ENCODE peak calls at places on chromosomes 1 and 21, in nine cellular contexts. One of them, this sample, is unnamed.

GRCh38 chr21:32578107-32578691 is 7.1 kb downstream of the TCP10L start:
- DNase-seq in tibial nerve: no peak
- DNase-seq in lower lobe of right lung: no peak
- DNase-seq in HepG2: no peak
- DNase-seq in colonic mucosa: peak; percentile 36
- DNase-seq in cardiac muscle cell: peak; percentile 11
- DNase-seq in thyroid gland: no peak
- DNase-seq in left lung: no peak
- DNase-seq in stomach: no peak
- DNase-seq in this sample: no peak

GRCh38 chr1:202982715-202983435 is 15.8 kb upstream of the CYB5R1 start:
- DNase-seq in lower lobe of right lung: no peak
- DNase-seq in thyroid gland: no peak
- DNase-seq in HepG2: no peak
- DNase-seq in cardiac muscle cell: no peak
- DNase-seq in stomach: no peak
- DNase-seq in tibial nerve: no peak
- DNase-seq in colonic mucosa: no peak
- DNase-seq in left lung: no peak
- DNase-seq in this sample: no peak

GRCh38 chr21:28705616-28706015 is 287.1 kb downstream of the LTN1 start:
- DNase-seq in stomach: no peak
- DNase-seq in tibial nerve: no peak
- DNase-seq in cardiac muscle cell: no peak
- DNase-seq in colonic mucosa: no peak
- DNase-seq in left lung: no peak
- DNase-seq in HepG2: no peak
- DNase-seq in lower lobe of right lung: no peak
- DNase-seq in thyroid gland: no peak
- DNase-seq in this sample: no peak

GRCh38 chr1:76944942-76945341 is 77.7 kb downstream of the ST6GALNAC5 start:
- DNase-seq in left lung: no peak
- DNase-seq in tibial nerve: no peak
- DNase-seq in thyroid gland: no peak
- DNase-seq in colonic mucosa: no peak
- DNase-seq in lower lobe of right lung: no peak
- DNase-seq in cardiac muscle cell: no peak
- DNase-seq in HepG2: no peak
- DNase-seq in stomach: no peak
- DNase-seq in this sample: no peak

GRCh38 chr1:20143318-20143717 is 4.2 kb downstream of the PLA2G2F start:
- DNase-seq in cardiac muscle cell: no peak
- DNase-seq in thyroid gland: no peak
- DNase-seq in left lung: no peak
- DNase-seq in HepG2: no peak
- DNase-seq in colonic mucosa: no peak
- DNase-seq in lower lobe of right lung: peak; percentile 28
- DNase-seq in tibial nerve: no peak
- DNase-seq in stomach: no peak
- DNase-seq in this sample: no peak

GRCh38 chr1:1627842-1628655 is 3.9 kb upstream of the MMP23B start:
- DNase-seq in left lung: peak; percentile 72
- DNase-seq in lower lobe of right lung: peak; percentile 48
- DNase-seq in stomach: no peak
- DNase-seq in HepG2: no peak
- DNase-seq in colonic mucosa: no peak
- DNase-seq in cardiac muscle cell: no peak
- DNase-seq in thyroid gland: no peak
- DNase-seq in tibial nerve: no peak
- DNase-seq in this sample: peak; percentile 52

GRCh38 chr1:83698644-83699043 is 300.3 kb downstream of the TTLL7 start:
- DNase-seq in HepG2: no peak
- DNase-seq in cardiac muscle cell: no peak
- DNase-seq in colonic mucosa: no peak
- DNase-seq in stomach: no peak
- DNase-seq in thyroid gland: no peak
- DNase-seq in lower lobe of right lung: no peak
- DNase-seq in tibial nerve: no peak
- DNase-seq in left lung: no peak
- DNase-seq in this sample: no peak

GRCh38 chr1:207058878-207059867 is 6.1 kb downstream of the PFKFB2 start:
- DNase-seq in cardiac muscle cell: no peak
- DNase-seq in left lung: no peak
- DNase-seq in stomach: no peak
- DNase-seq in lower lobe of right lung: no peak
- DNase-seq in colonic mucosa: no peak
- DNase-seq in HepG2: no peak
- DNase-seq in tibial nerve: no peak
- DNase-seq in thyroid gland: peak; percentile 72
- DNase-seq in this sample: no peak

GRCh38 chr1:93448292-93448982 is 519 bp downstream of the FNBP1L start:
- DNase-seq in colonic mucosa: peak; percentile 81
- DNase-seq in stomach: peak; percentile 56
- DNase-seq in cardiac muscle cell: peak; percentile 53
- DNase-seq in left lung: peak; percentile 85
- DNase-seq in lower lobe of right lung: peak; percentile 62
- DNase-seq in HepG2: peak; percentile 26
- DNase-seq in thyroid gland: peak; percentile 70
- DNase-seq in tibial nerve: no peak
- DNase-seq in this sample: peak; percentile 52

GRCh38 chr1:226882631-226883409 is 12.4 kb downstream of the PSEN2 start:
- DNase-seq in colonic mucosa: no peak
- DNase-seq in left lung: no peak
- DNase-seq in thyroid gland: peak; percentile 14
- DNase-seq in stomach: no peak
- DNase-seq in lower lobe of right lung: no peak
- DNase-seq in cardiac muscle cell: no peak
- DNase-seq in HepG2: no peak
- DNase-seq in tibial nerve: no peak
- DNase-seq in this sample: no peak

GRCh38 chr21:41506526-41507520 is 1.1 kb downstream of the TMPRSS2 start:
- DNase-seq in colonic mucosa: peak; percentile 73
- DNase-seq in cardiac muscle cell: peak; percentile 27
- DNase-seq in left lung: peak; percentile 84
- DNase-seq in stomach: peak; percentile 75
- DNase-seq in lower lobe of right lung: peak; percentile 68
- DNase-seq in HepG2: no peak
- DNase-seq in tibial nerve: no peak
- DNase-seq in thyroid gland: peak; percentile 86
- DNase-seq in this sample: no peak

GRCh38 chr1:14539953-14540563 is 58.4 kb upstream of the KAZN start:
- DNase-seq in HepG2: no peak
- DNase-seq in lower lobe of right lung: no peak
- DNase-seq in cardiac muscle cell: no peak
- DNase-seq in thyroid gland: no peak
- DNase-seq in left lung: no peak
- DNase-seq in colonic mucosa: no peak
- DNase-seq in stomach: no peak
- DNase-seq in tibial nerve: no peak
- DNase-seq in this sample: no peak

GRCh38 chr1:227390525-227390924 is 72.2 kb upstream of the CDC42BPA start:
- DNase-seq in lower lobe of right lung: no peak
- DNase-seq in colonic mucosa: no peak
- DNase-seq in cardiac muscle cell: no peak
- DNase-seq in stomach: no peak
- DNase-seq in HepG2: no peak
- DNase-seq in left lung: no peak
- DNase-seq in thyroid gland: no peak
- DNase-seq in tibial nerve: no peak
- DNase-seq in this sample: no peak

DNA sequence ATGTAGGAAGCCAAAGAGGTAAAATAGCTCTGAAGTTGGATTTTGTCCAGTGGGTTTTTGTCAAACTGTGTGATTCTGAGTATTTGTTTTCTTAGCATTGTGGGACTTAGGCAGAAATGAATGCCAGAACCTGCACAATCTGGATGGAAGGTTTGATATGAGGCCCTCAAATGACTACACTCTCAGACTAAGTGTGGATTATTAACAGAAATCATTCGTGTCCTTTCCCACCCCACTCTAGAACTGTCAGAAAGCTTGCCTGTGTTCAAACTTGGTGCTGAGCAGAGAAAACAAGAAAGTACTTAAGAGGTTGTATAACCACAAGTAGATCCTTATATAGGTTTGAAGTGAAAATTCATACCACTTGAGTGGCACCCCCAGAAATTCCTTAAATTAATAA is 88.5 kb downstream of the WDR3 start:
- DNase-seq in cardiac muscle cell: no peak
- DNase-seq in stomach: no peak
- DNase-seq in left lung: no peak
- DNase-seq in tibial nerve: no peak
- DNase-seq in thyroid gland: no peak
- DNase-seq in lower lobe of right lung: no peak
- DNase-seq in colonic mucosa: no peak
- DNase-seq in HepG2: no peak
- DNase-seq in this sample: no peak
- H3K27ac ChIP-seq in cardiac muscle cell: no peak overlapping the region
- H3K27ac ChIP-seq in stomach: no peak overlapping the region
- H3K27ac ChIP-seq in left lung: no peak overlapping the region
- H3K27ac ChIP-seq in tibial nerve: no peak overlapping the region
- H3K27ac ChIP-seq in thyroid gland: no peak overlapping the region
- H3K27ac ChIP-seq in lower lobe of right lung: no peak overlapping the region
- H3K27ac ChIP-seq in colonic mucosa: no peak overlapping the region
- H3K27ac ChIP-seq in HepG2: no peak overlapping the region
- H3K27ac ChIP-seq in this sample: no peak overlapping the region

GRCh38 chr1:56377407-56377806 is 202.0 kb downstream of the PLPP3 start:
- DNase-seq in colonic mucosa: no peak
- DNase-seq in thyroid gland: no peak
- DNase-seq in tibial nerve: no peak
- DNase-seq in cardiac muscle cell: no peak
- DNase-seq in left lung: no peak
- DNase-seq in lower lobe of right lung: no peak
- DNase-seq in stomach: no peak
- DNase-seq in HepG2: no peak
- DNase-seq in this sample: no peak
- H3K4me1 ChIP-seq in colonic mucosa: no peaks in the 10 kb centered on the region
- H3K4me1 ChIP-seq in thyroid gland: peaks cover 32% of the 10 kb centered on the region
- H3K4me1 ChIP-seq in tibial nerve: peaks cover 12% of the 10 kb centered on the region
- H3K4me1 ChIP-seq in cardiac muscle cell: peaks cover 48% of the 10 kb centered on the region
- H3K4me1 ChIP-seq in left lung: no peaks in the 10 kb centered on the region
- H3K4me1 ChIP-seq in lower lobe of right lung: peaks cover 25% of the 10 kb centered on the region
- H3K4me1 ChIP-seq in stomach: peaks cover 18% of the 10 kb centered on the region
- H3K4me1 ChIP-seq in HepG2: peaks cover 31% of the 10 kb centered on the region
- H3K4me1 ChIP-seq in this sample: peaks cover 49% of the 10 kb centered on the region

DNA sequence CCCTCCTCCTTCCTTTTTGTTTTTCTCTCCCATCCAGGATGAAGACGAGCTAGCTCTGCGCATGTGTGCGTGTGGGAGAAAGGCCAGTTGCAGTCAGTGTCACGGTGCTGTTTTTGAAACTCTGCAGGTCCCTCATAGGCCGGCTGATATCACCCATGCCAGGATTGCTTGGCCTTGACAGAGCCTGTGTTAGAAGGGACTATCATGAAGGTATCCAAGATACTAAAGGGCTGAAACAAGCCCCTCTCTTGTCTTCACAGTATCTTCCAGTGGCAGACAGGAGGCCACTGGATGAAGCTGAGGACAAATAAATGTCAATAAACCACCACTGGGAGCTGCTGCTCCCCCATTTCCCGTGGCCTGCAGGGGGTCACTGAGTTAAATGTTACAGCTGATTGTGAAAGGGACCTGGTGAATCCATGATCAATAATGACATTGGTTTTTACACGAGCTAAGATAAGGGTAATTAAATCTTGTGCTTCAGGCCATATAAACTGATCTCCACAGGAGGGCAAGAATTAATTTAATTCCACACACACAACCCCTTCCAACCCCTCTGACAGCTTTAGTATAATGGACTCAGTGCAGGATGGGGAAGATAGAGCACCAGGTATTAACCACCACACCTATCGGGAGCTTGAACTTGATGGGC is 64.6 kb upstream of the TARBP1 start:
- DNase-seq in cardiac muscle cell: peak; percentile 53
- DNase-seq in HepG2: no peak
- DNase-seq in lower lobe of right lung: no peak
- DNase-seq in tibial nerve: no peak
- DNase-seq in colonic mucosa: no peak
- DNase-seq in left lung: no peak
- DNase-seq in stomach: no peak
- DNase-seq in thyroid gland: no peak
- DNase-seq in this sample: peak; percentile 73
- TF ChIP-seq CTCF in cardiac muscle cell: no peak
- TF ChIP-seq CTCF in HepG2: peak; percentile 10
- TF ChIP-seq CTCF in lower lobe of right lung: no peak
- TF ChIP-seq CTCF in tibial nerve: no peak
- TF ChIP-seq CTCF in colonic mucosa: no peak
- TF ChIP-seq CTCF in left lung: no peak
- TF ChIP-seq CTCF in stomach: no peak
- TF ChIP-seq CTCF in thyroid gland: no peak
- TF ChIP-seq CTCF in this sample: no peak

GRCh38 chr1:200028586-200029034 is 1.1 kb downstream of the NR5A2 start:
- DNase-seq in colonic mucosa: peak; percentile 40
- DNase-seq in cardiac muscle cell: no peak
- DNase-seq in HepG2: no peak
- DNase-seq in lower lobe of right lung: no peak
- DNase-seq in thyroid gland: no peak
- DNase-seq in left lung: no peak
- DNase-seq in stomach: no peak
- DNase-seq in tibial nerve: no peak
- DNase-seq in this sample: no peak

GRCh38 chr1:200029624-200030074 is 2.1 kb downstream of the NR5A2 start:
- DNase-seq in HepG2: no peak
- DNase-seq in left lung: no peak
- DNase-seq in stomach: no peak
- DNase-seq in tibial nerve: no peak
- DNase-seq in colonic mucosa: no peak
- DNase-seq in cardiac muscle cell: no peak
- DNase-seq in thyroid gland: no peak
- DNase-seq in lower lobe of right lung: no peak
- DNase-seq in this sample: no peak

GRCh38 chr1:200030791-200031190 is 3.3 kb downstream of the NR5A2 start:
- DNase-seq in left lung: no peak
- DNase-seq in lower lobe of right lung: no peak
- DNase-seq in colonic mucosa: no peak
- DNase-seq in stomach: no peak
- DNase-seq in thyroid gland: no peak
- DNase-seq in cardiac muscle cell: no peak
- DNase-seq in tibial nerve: no peak
- DNase-seq in HepG2: no peak
- DNase-seq in this sample: no peak

GRCh38 chr1:200029035-200029623 is 1.6 kb downstream of the NR5A2 start:
- DNase-seq in thyroid gland: no peak
- DNase-seq in stomach: peak; percentile 49
- DNase-seq in HepG2: no peak
- DNase-seq in tibial nerve: no peak
- DNase-seq in lower lobe of right lung: no peak
- DNase-seq in colonic mucosa: peak; percentile 65
- DNase-seq in cardiac muscle cell: peak; percentile 69
- DNase-seq in left lung: peak; percentile 83
- DNase-seq in this sample: no peak

DNA sequence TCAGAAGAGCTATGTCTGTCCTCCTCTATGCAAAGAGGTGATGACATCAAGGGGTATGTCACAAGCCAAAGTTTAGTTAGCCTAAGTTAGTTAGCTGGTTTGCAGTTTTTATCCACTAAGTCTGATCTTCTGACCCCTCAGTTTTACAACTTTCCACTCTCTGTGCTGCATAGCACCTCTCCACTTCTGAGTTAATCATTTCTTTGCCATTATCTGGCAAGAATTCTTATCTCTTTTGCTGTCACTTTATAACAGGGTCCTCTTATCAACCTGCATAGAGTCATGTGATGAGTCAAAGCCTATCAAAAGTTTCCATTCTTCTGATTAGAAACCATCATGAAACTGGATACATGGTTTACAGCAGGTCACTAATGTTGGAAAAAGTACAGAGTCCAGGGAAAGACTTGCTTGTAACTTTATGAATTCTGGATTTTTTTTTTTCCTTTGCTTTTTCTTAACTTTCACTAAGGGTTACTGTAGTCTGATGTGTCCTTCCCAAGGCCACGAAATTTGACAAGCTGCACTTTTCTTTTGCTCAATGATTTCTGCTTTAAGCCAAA is at the start of gene NR5A2:
- DNase-seq in left lung: no peak
- DNase-seq in lower lobe of right lung: no peak
- DNase-seq in cardiac muscle cell: no peak
- DNase-seq in colonic mucosa: peak; percentile 36
- DNase-seq in stomach: no peak
- DNase-seq in thyroid gland: no peak
- DNase-seq in HepG2: peak; percentile 39
- DNase-seq in tibial nerve: no peak
- DNase-seq in this sample: no peak
- H3K27ac ChIP-seq in left lung: no peak within 1 kb of the TSS
- H3K27ac ChIP-seq in lower lobe of right lung: no peak within 1 kb of the TSS
- H3K27ac ChIP-seq in cardiac muscle cell: no peak within 1 kb of the TSS
- H3K27ac ChIP-seq in colonic mucosa: peak within 1 kb of the TSS; percentile 87
- H3K27ac ChIP-seq in stomach: no peak within 1 kb of the TSS
- H3K27ac ChIP-seq in thyroid gland: no peak within 1 kb of the TSS
- H3K27ac ChIP-seq in HepG2: no peak within 1 kb of the TSS
- H3K27ac ChIP-seq in tibial nerve: no peak within 1 kb of the TSS
- H3K27ac ChIP-seq in this sample: no peak within 1 kb of the TSS

This sample was measured in psoas muscle.